ENCODE peak calls at places on chromosomes 4 and X, in five cellular contexts. I, O, G, V and S are unnamed samples.

GRCh38 chr4:2830632-2831610 is 12.7 kb upstream of the ADD1 start:
- DNase-seq in I (no peak), O (no peak), G (no peak), V (no peak), S (no peak)

GRCh38 chr4:94455081-94455480 is 3.3 kb downstream of the PDLIM5 start:
- DNase-seq in I (no peak), O (peak), G (peak), V (no peak), S (peak)

GRCh38 chrX:27132851-27133250 is 330.3 kb downstream of the PPP4R3C start:
- DNase-seq in I (no peak), O (no peak), G (peak), V (no peak), S (no peak)

GRCh38 chr4:140249351-140249750 is 95.4 kb upstream of the MAML3 start:
- DNase-seq in I (no peak), O (no peak), G (peak), V (no peak), S (peak)

GRCh38 chr4:52200339-52200725 is 149.2 kb downstream of the SPATA18 start:
- DNase-seq in I (no peak), O (no peak), G (no peak), V (no peak), S (no peak)

GRCh38 chr4:181897935-181898334 is 345.3 kb upstream of the TENM3 start:
- DNase-seq in I (no peak), O (no peak), G (peak), V (no peak), S (peak)

GRCh38 chrX:149687991-149688390 is 23.9 kb upstream of the MAGEA11 start:
- DNase-seq in I (no peak), O (no peak), G (no peak), V (no peak), S (no peak)

GRCh38 chr4:146124023-146124680 is 51.4 kb upstream of the LSM6 start:
- DNase-seq in I (no peak), O (no peak), G (no peak), V (no peak), S (peak)

GRCh38 chr4:8330821-8331566 is 61.4 kb downstream of the HTRA3 start:
- DNase-seq in I (no peak), O (no peak), G (peak), V (no peak), S (no peak)

GRCh38 chr4:183798249-183798920 is 106.7 kb upstream of the STOX2 start:
- DNase-seq in I (no peak), O (no peak), G (no peak), V (no peak), S (no peak)

GRCh38 chr4:8267077-8267476 is 2.5 kb upstream of the HTRA3 start:
- DNase-seq in I (no peak), O (no peak), G (peak), V (peak), S (peak)

GRCh38 chr4:71870456-71870855 is 86.6 kb upstream of the GC start:
- DNase-seq in I (no peak), O (no peak), G (no peak), V (no peak), S (no peak)

GRCh38 chr4:39942507-39942906 is 35.2 kb downstream of the PDS5A start:
- DNase-seq in I (no peak), O (no peak), G (no peak), V (no peak), S (no peak)

GRCh38 chr4:171246948-171247347 is 566.3 kb upstream of the GALNTL6 start:
- DNase-seq in I (no peak), O (no peak), G (no peak), V (no peak), S (no peak)

GRCh38 chrX:3440981-3441380 is 94.5 kb upstream of the MXRA5 start:
- DNase-seq in I (no peak), O (no peak), G (no peak), V (no peak), S (no peak)

GRCh38 chrX:125090046-125090445 is 229.6 kb upstream of the TEX13C start:
- DNase-seq in I (no peak), O (no peak), G (no peak), V (no peak), S (no peak)

GRCh38 chrX:44570524-44570923 is 27.9 kb upstream of the FUNDC1 start:
- DNase-seq in I (no peak), O (no peak), G (peak), V (no peak), S (peak)

GRCh38 chrX:140141444-140142029 is 176.2 kb upstream of the CXorf66 start:
- DNase-seq in I (no peak), O (no peak), G (peak), V (no peak), S (peak)

GRCh38 chrX:119655125-119655524 is 37.8 kb downstream of the SEPTIN6 start:
- DNase-seq in I (peak), O (peak), G (peak), V (no peak), S (peak)